ENCODE peak calls at places on chromosomes 2 and 18, in seven cellular contexts. D, N, M, R, O, E and T are unnamed samples.

GRCh38 chr2:238433941-238434845 is 7.5 kb downstream of the ASB1 start:
- DNase-seq in O (peak; percentile 93), M (peak; percentile 88), E (peak; percentile 97), R (peak; percentile 82), N (no peak), D (no peak), T (no peak)

GRCh38 chr2:11688222-11689069 is 18.5 kb upstream of the NTSR2 start:
- DNase-seq in O (peak; percentile 74), D (peak; percentile 59), E (peak; percentile 81), M (peak; percentile 90), R (peak; percentile 93), N (peak; percentile 94), T (peak; percentile 90)

GRCh38 chr2:72694715-72695496 is 130.9 kb downstream of the EXOC6B start:
- DNase-seq in M (peak; percentile 86), R (peak; percentile 77), O (peak; percentile 81), D (peak; percentile 72), E (no peak), N (peak; percentile 58), T (no peak)

GRCh38 chr18:1663879-1664705 is 759.4 kb downstream of the ADCYAP1 start:
- DNase-seq in R (peak; percentile 17), N (peak; percentile 3), M (no peak), O (peak; percentile 22), E (peak; percentile 27), D (no peak), T (peak; percentile 67)

GRCh38 chr2:209411296-209411695 is 12.6 kb upstream of the MAP2 start:
- DNase-seq in R (no peak), M (no peak), N (no peak), D (no peak), O (no peak), E (no peak), T (no peak)

GRCh38 chr2:25960920-25961319 is 21.4 kb downstream of the KIF3C start:
- DNase-seq in M (peak; percentile 52), N (no peak), E (peak; percentile 81), D (no peak), O (peak; percentile 22), R (no peak), T (no peak)

GRCh38 chr18:59905686-59906091 is 5.9 kb downstream of the PMAIP1 start:
- DNase-seq in D (no peak), E (no peak), N (no peak), O (no peak), R (no peak), M (no peak), T (no peak)

GRCh38 chr2:240124651-240125030 is 11.5 kb downstream of the COPS9 start:
- DNase-seq in D (no peak), E (no peak), N (no peak), R (no peak), M (no peak), O (no peak), T (no peak)

GRCh38 chr2:198375073-198375430 is 570.7 kb downstream of the PLCL1 start:
- DNase-seq in N (no peak), M (no peak), R (no peak), O (no peak), E (no peak), D (no peak), T (no peak)

GRCh38 chr2:198368089-198368488 is 563.7 kb downstream of the PLCL1 start:
- DNase-seq in M (no peak), E (no peak), D (no peak), R (no peak), O (no peak), N (no peak), T (no peak)

GRCh38 chr2:198371329-198371728 is 566.9 kb downstream of the PLCL1 start:
- DNase-seq in E (no peak), R (no peak), M (no peak), N (no peak), O (no peak), D (no peak), T (no peak)

GRCh38 chr2:198374375-198375072 is 570.1 kb downstream of the PLCL1 start:
- DNase-seq in R (peak; percentile 89), N (peak; percentile 12), D (peak; percentile 43), E (peak; percentile 76), M (peak; percentile 82), O (peak; percentile 80), T (peak; percentile 57)

DNA sequence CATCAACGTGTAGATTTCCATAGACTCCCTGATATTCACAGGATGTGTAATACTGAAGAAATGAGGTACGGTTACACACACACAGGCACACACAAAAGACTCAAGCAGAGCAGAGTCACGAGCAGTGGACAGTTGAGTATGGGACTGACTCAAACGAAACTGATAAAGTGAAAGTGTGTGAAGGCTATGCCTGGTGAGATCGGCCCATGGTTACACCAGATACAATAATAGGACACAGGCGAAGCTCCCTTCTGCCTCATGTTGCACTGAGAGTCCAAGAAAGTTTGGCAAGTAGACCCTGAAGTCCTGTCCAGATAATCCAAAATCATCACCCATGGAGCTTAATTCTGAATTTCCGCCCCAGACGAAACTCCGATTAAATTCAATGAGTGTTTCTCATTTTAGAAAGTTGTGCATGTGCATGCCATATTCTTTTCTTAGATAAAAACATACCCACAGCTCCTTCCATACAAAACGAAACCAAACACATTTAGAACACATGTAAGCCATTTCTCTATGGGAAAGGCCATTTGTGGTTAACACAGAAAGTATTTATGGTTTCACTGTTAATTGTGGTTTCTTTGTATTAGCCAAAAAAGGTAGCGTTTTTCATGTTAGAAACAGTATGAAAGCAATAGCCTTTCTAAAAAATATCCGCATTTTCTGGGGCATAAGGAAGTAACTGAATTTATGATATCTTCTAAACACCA is 567.7 kb downstream of the PLCL1 start:
- DNase-seq in N (no peak), O (peak; percentile 68), R (peak; percentile 77), E (peak; percentile 6), D (peak; percentile 33), M (peak; percentile 72), T (no peak)
- H3K4me3 ChIP-seq in N (peak overlapping the region; percentile 46), O (peak overlapping the region; percentile 59), R (peak overlapping the region; percentile 81), E (peak overlapping the region; percentile 5), D (peak overlapping the region; percentile 30), M (peak overlapping the region; percentile 44), T (no peak overlapping the region)

DNA sequence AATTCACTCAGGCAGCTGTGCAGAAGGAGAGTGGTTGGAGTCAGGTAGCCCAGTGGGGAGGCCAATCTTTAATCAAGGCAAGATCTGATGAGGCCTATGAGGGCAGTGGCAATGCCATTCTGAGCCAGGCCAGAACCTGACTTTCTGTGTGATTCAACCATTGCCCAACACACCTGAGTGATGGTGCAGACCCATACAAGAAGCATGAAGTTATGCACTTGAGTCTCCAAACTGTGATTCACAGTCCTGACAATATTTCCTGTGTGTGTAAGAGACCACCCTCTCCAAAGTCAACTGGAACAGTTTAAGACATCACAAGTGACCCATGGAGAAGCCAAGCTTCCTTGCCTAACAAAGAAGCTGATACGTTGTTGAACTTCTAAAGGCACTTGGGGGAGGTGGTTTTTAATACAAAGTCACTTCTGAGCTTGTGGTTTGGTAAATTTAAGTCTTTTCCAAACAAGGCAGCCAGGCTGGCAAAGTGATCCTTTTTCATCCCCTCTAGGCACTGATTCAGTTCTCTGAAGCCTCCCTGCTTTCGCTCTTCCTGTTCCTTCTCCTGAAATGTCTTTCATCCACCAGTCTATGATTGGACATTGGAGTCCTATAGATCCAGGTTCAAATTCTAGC is 49.0 kb downstream of the VSNL1 start:
- DNase-seq in N (no peak), E (no peak), M (no peak), O (no peak), R (no peak), D (no peak), T (no peak)
- H3K4me3 ChIP-seq in N (no peak overlapping the region), E (no peak overlapping the region), M (no peak overlapping the region), O (no peak overlapping the region), R (no peak overlapping the region), D (no peak overlapping the region), T (no peak overlapping the region)

GRCh38 chr2:50345691-50346090 is 686.2 kb downstream of the NRXN1 start:
- DNase-seq in O (no peak), D (no peak), R (no peak), M (no peak), E (no peak), N (no peak), T (no peak)
- H3K4me3 ChIP-seq in O (no peak overlapping the region), D (no peak overlapping the region), R (no peak overlapping the region), M (no peak overlapping the region), E (no peak overlapping the region), N (no peak overlapping the region), T (no peak overlapping the region)

DNA sequence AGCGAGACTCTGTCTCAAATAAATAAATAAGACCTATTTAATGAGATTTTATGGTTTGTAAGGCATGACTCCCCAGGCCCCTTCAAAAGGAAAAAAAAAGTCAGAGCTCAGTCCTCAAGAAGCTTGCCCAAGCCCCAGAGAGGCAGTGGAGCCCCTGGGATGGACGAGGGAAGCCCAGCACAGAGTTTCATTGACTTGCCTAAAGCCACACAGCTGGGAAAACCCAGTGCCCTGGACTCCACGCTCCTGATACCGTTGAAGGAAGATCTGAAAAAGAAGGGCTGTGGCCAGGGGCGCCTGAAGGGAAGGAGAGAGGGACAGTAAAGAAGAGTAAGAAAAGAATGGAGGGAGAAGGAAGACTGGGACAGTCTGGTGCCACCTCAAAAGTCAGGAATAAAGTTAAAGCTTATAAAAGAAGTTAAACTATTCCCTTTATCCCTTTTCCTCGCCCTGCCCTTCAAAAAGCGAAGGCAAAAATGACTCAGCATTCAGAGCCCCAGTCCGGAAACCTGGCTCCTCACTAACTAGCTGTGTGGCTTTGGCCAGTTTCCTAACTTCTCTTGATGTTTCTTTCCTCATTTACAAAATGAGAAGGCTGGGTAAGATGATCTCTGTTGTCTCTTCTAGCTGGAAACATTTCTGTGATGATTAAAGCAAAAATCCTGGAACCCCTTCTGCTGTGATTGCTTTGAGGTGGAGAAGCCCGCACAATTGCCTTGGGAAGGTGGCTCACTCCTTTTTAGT is 46.7 kb downstream of the LYPD1 start:
- DNase-seq in D (no peak), R (peak; percentile 88), M (no peak), N (no peak), O (peak; percentile 85), E (peak; percentile 56), T (no peak)
- H3K4me3 ChIP-seq in D (no peak overlapping the region), R (peak overlapping the region; percentile 61), M (no peak overlapping the region), N (no peak overlapping the region), O (no peak overlapping the region), E (no peak overlapping the region), T (no peak overlapping the region)

GRCh38 chr2:98484121-98484557 is 39.5 kb downstream of the INPP4A start:
- DNase-seq in M (no peak), E (no peak), R (no peak), O (no peak), D (no peak), N (no peak), T (no peak)
- H3K4me3 ChIP-seq in M (no peak overlapping the region), E (no peak overlapping the region), R (no peak overlapping the region), O (no peak overlapping the region), D (no peak overlapping the region), N (no peak overlapping the region), T (no peak overlapping the region)